ENCODE peak calls at places on chromosomes 7 and 10, in seven cellular contexts. W is IMR-90, Y is neuronal stem cell, T is mesendoderm, O is H9, A is H1, F is mesenchymal stem cell. C is an unnamed sample.

GRCh38 chr7:67387851-67388250 is 391.2 kb downstream of the TYW1 start:
- DNase-seq in W (no peak), Y (no peak), T (no peak), O (no peak), A (no peak), F (no peak), C (no peak)

GRCh38 chr10:78292987-78293865 is 259.6 kb downstream of the RPS24 start:
- DNase-seq in W (peak), Y (peak), T (peak), O (peak), A (no peak), F (no peak), C (no peak)

GRCh38 chr7:70417061-70417655 is 714.8 kb upstream of the GALNT17 start:
- DNase-seq in W (no peak), Y (no peak), T (peak), O (peak), A (peak), F (no peak), C (no peak)

GRCh38 chr7:158355456-158356065 is 232.1 kb downstream of the PTPRN2 start:
- DNase-seq in W (no peak), Y (no peak), T (peak), O (peak), A (peak), F (no peak), C (no peak)

GRCh38 chr7:82442492-82443043 is 1.0 kb downstream of the CACNA2D1 start:
- DNase-seq in W (peak), Y (no peak), T (peak), O (no peak), A (peak), F (peak), C (no peak)

GRCh38 chr7:2734761-2735571 is 47.0 kb downstream of the AMZ1 start:
- DNase-seq in W (no peak), Y (no peak), T (no peak), O (no peak), A (no peak), F (peak), C (no peak)

GRCh38 chr10:119597405-119598186 is 832 bp upstream of the TIAL1 start:
- DNase-seq in W (no peak), Y (no peak), T (no peak), O (no peak), A (no peak), F (no peak), C (no peak)

GRCh38 chr7:137975223-137975622 is 26.7 kb downstream of the CREB3L2 start:
- DNase-seq in W (peak), Y (no peak), T (no peak), O (no peak), A (no peak), F (peak), C (no peak)

GRCh38 chr7:22863156-22863899 is 40.7 kb upstream of the TOMM7 start:
- DNase-seq in W (no peak), Y (no peak), T (no peak), O (no peak), A (no peak), F (no peak), C (no peak)

GRCh38 chr7:100719523-100720319 is 547 bp upstream of the EPO start:
- DNase-seq in W (peak), Y (no peak), T (no peak), O (no peak), A (no peak), F (peak), C (no peak)

GRCh38 chr10:102493771-102494170 is 8.7 kb downstream of the ACTR1A start:
- DNase-seq in W (no peak), Y (no peak), T (no peak), O (no peak), A (no peak), F (no peak), C (no peak)

GRCh38 chr7:88789480-88790064 is 6.0 kb downstream of the TEX47 start:
- DNase-seq in W (peak), Y (no peak), T (peak), O (no peak), A (no peak), F (peak), C (no peak)

GRCh38 chr10:28492093-28492492 is 40.8 kb upstream of the WAC start:
- DNase-seq in W (no peak), Y (no peak), T (no peak), O (no peak), A (no peak), F (no peak), C (no peak)

GRCh38 chr7:115032986-115033385 is 111.1 kb downstream of the MDFIC start:
- DNase-seq in W (no peak), Y (no peak), T (peak), O (no peak), A (no peak), F (no peak), C (no peak)

GRCh38 chr7:115851291-115851690 is 179.3 kb downstream of the TFEC start:
- DNase-seq in W (peak), Y (peak), T (peak), O (no peak), A (no peak), F (peak), C (peak)

GRCh38 chr10:70779088-70779487 is 6.1 kb downstream of the TBATA start:
- DNase-seq in W (no peak), Y (no peak), T (no peak), O (no peak), A (no peak), F (no peak), C (no peak)

GRCh38 chr7:25647007-25647406 is 418.7 kb upstream of the NPVF start:
- DNase-seq in W (no peak), Y (no peak), T (no peak), O (no peak), A (no peak), F (no peak), C (no peak)
- H2BK120ac ChIP-seq in W (no peak), Y (no peak), T (no peak), O (no peak), A (no peak), F (no peak), C (peak)

GRCh38 chr10:47435081-47435480 is 48.8 kb downstream of the ANXA8 start:
- DNase-seq in W (no peak), Y (no peak), T (no peak), O (no peak), A (no peak), F (no peak), C (no peak)
- H2BK120ac ChIP-seq in W (no peak), Y (no peak), T (no peak), O (no peak), A (no peak), F (no peak), C (no peak)

GRCh38 chr10:7972367-7972766 is 82.1 kb upstream of the GATA3 start:
- DNase-seq in W (no peak), Y (no peak), T (no peak), O (no peak), A (no peak), F (no peak), C (no peak)
- H2BK120ac ChIP-seq in W (no peak), Y (no peak), T (no peak), O (no peak), A (no peak), F (no peak), C (no peak)

DNA sequence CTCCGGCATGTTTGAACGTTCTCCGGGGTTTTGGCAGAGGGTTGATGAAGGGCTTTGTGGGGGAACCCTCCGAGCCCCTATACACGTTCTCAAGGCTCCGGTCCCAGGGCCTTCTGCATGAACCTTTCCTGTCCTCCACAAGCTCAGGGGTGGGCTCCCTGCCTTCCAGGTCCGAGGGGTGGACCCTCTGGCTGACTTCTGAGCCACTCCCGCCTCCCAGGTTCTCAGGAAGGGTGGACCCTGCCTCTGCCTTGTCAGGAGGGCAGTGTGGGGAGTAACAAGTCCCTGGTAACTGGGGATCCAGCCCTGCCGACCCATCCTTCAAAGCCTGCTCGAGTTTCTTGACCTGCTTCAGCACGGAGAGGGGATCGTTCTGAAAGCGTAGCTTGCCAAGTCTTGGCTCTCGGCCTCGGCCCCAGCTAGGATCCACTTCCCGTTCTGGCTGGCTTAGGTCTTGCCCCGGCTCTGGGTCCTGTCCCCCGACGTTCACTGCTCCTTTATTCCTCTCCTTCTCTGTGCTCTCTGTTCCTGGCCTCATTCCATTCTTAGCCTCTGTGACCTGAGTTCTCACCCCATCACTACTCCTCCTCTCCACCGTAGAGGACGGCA is 38.9 kb downstream of the DENND2A start:
- DNase-seq in W (no peak), Y (no peak), T (no peak), O (no peak), A (no peak), F (no peak), C (no peak)
- H2BK120ac ChIP-seq in W (peak), Y (no peak), T (no peak), O (no peak), A (no peak), F (no peak), C (no peak)

GRCh38 chr10:132489053-132489703 is 48.4 kb upstream of the INPP5A start:
- DNase-seq in W (peak), Y (no peak), T (no peak), O (peak), A (no peak), F (no peak), C (no peak)
- H2BK120ac ChIP-seq in W (no peak), Y (no peak), T (no peak), O (no peak), A (no peak), F (no peak), C (no peak)

GRCh38 chr10:132576671-132577349 is 39.2 kb downstream of the INPP5A start:
- DNase-seq in W (no peak), Y (no peak), T (no peak), O (no peak), A (no peak), F (no peak), C (no peak)

GRCh38 chr10:132577350-132578005 is 39.9 kb downstream of the INPP5A start:
- DNase-seq in W (no peak), Y (no peak), T (no peak), O (no peak), A (no peak), F (no peak), C (no peak)

GRCh38 chr10:132574288-132574687 is 36.7 kb downstream of the INPP5A start:
- DNase-seq in W (no peak), Y (no peak), T (no peak), O (no peak), A (no peak), F (no peak), C (no peak)

GRCh38 chr10:132574783-132575319 is 37.3 kb downstream of the INPP5A start:
- DNase-seq in W (no peak), Y (no peak), T (peak), O (peak), A (no peak), F (peak), C (peak)

GRCh38 chr10:132575320-132576201 is 38.0 kb downstream of the INPP5A start:
- DNase-seq in W (peak), Y (no peak), T (no peak), O (no peak), A (no peak), F (peak), C (peak)
- H2BK120ac ChIP-seq in W (no peak), Y (no peak), T (no peak), O (no peak), A (no peak), F (no peak), C (peak)

GRCh38 chr7:103480771-103481170 is 34.8 kb upstream of the SLC26A5 start:
- DNase-seq in W (no peak), Y (no peak), T (no peak), O (no peak), A (no peak), F (no peak), C (peak)
- H2BK120ac ChIP-seq in W (no peak), Y (no peak), T (no peak), O (no peak), A (no peak), F (no peak), C (no peak)

C was measured in trophoblast cell.